ENCODE peak calls at places on chromosomes 2 and 18, in six cellular contexts. V, J, P, G, B and M are unnamed samples.
A peak's percentile ranks its signal among the peaks of the same experiment; 100 is the strongest.

GRCh38 chr18:46723856-46724415 is 32.9 kb downstream of the ST8SIA5 start:
- DNase-seq in V (no peak), J (no peak), P (no peak), G (no peak), B (no peak), M (no peak)

GRCh38 chr2:168343586-168343985 is 96.2 kb upstream of the STK39 start:
- DNase-seq in V (peak; percentile 4), J (no peak), P (no peak), G (no peak), B (no peak), M (no peak)

GRCh38 chr2:1972428-1972827 is 228.1 kb upstream of the PXDN start:
- DNase-seq in V (no peak), J (no peak), P (no peak), G (no peak), B (no peak), M (no peak)

GRCh38 chr2:17757321-17757720 is 3.4 kb downstream of the GEN1 start:
- DNase-seq in V (no peak), J (peak; percentile 29), P (no peak), G (no peak), B (no peak), M (no peak)

GRCh38 chr2:20373241-20373640 is 22.6 kb upstream of the PUM2 start:
- DNase-seq in V (no peak), J (no peak), P (no peak), G (no peak), B (no peak), M (no peak)

GRCh38 chr2:85516649-85517389 is 22.1 kb upstream of the MAT2A start:
- DNase-seq in V (no peak), J (peak; percentile 75), P (no peak), G (no peak), B (no peak), M (no peak)

GRCh38 chr18:39564716-39565115 is 1999.1 kb upstream of the CELF4 start:
- DNase-seq in V (no peak), J (no peak), P (no peak), G (no peak), B (no peak), M (no peak)

GRCh38 chr18:46039967-46040746 is 31.9 kb downstream of the PSTPIP2 start:
- DNase-seq in V (peak; percentile 46), J (no peak), P (no peak), G (no peak), B (no peak), M (no peak)

GRCh38 chr2:158099716-158100115 is 2.0 kb upstream of the UPP2 start:
- DNase-seq in V (peak; percentile 51), J (no peak), P (no peak), G (no peak), B (no peak), M (no peak)

GRCh38 chr2:33373986-33374385 is 102.5 kb upstream of the RASGRP3 start:
- DNase-seq in V (no peak), J (no peak), P (no peak), G (no peak), B (no peak), M (no peak)

GRCh38 chr2:5387421-5387820 is 304.8 kb upstream of the SOX11 start:
- DNase-seq in V (no peak), J (no peak), P (no peak), G (no peak), B (no peak), M (no peak)

GRCh38 chr2:149175956-149176355 is 137.5 kb downstream of the LYPD6B start:
- DNase-seq in V (no peak), J (no peak), P (no peak), G (no peak), B (no peak), M (no peak)

GRCh38 chr2:54635554-54636152 is 87.8 kb upstream of the EML6 start:
- DNase-seq in V (no peak), J (no peak), P (no peak), G (no peak), B (no peak), M (no peak)

GRCh38 chr2:215796160-215796559 is 217.2 kb downstream of the MREG start:
- DNase-seq in V (peak; percentile 22), J (no peak), P (no peak), G (no peak), B (no peak), M (peak; percentile 37)

GRCh38 chr2:233700028-233700635 is 7.4 kb downstream of the UGT1A6 start:
- DNase-seq in V (peak; percentile 80), J (peak; percentile 31), P (no peak), G (no peak), B (no peak), M (no peak)

GRCh38 chr2:53519925-53520629 is 247.5 kb upstream of the CHAC2 start:
- DNase-seq in V (no peak), J (no peak), P (no peak), G (no peak), B (no peak), M (no peak)

GRCh38 chr2:193566276-193566675 is 1371.5 kb upstream of the TMEFF2 start:
- DNase-seq in V (no peak), J (no peak), P (no peak), G (no peak), B (no peak), M (no peak)

GRCh38 chr2:168212167-168212566 is 35.2 kb downstream of the STK39 start:
- DNase-seq in V (no peak), J (no peak), P (no peak), G (no peak), B (no peak), M (no peak)

GRCh38 chr18:62637807-62638687 is 77.3 kb upstream of the PHLPP1 start:
- DNase-seq in V (peak; percentile 45), J (peak; percentile 55), P (peak; percentile 72), G (peak; percentile 78), B (no peak), M (peak; percentile 43)
- TF ChIP-seq CTCF in V (peak; percentile 46), J (peak; percentile 47), P (peak; percentile 56), G (peak; percentile 75), B (peak; percentile 44), M (peak; percentile 98)

DNA sequence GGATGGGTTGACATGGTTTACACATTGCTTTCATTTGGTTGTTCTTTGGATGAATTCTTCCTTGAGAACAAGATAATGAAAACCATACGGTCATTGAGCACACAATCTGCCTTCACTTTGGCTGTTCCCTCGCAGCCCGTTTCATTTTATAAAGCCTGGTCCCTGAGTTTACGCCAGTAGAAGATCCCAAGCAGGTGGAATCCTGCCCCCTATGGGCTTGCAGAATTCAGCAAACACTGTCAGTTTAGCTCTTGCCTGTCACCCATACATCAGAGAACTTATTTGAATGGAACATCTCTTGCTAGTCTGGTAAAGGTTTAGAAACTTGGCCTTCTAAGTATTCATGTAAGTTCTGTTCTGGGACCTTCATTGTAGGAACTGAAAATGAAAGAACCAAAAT is 666.4 kb upstream of the ZEB2 start:
- DNase-seq in V (no peak), J (no peak), P (no peak), G (peak; percentile 55), B (no peak), M (no peak)
- TF ChIP-seq CTCF in V (no peak), J (no peak), P (no peak), G (peak; percentile 43), B (no peak), M (no peak)

DNA sequence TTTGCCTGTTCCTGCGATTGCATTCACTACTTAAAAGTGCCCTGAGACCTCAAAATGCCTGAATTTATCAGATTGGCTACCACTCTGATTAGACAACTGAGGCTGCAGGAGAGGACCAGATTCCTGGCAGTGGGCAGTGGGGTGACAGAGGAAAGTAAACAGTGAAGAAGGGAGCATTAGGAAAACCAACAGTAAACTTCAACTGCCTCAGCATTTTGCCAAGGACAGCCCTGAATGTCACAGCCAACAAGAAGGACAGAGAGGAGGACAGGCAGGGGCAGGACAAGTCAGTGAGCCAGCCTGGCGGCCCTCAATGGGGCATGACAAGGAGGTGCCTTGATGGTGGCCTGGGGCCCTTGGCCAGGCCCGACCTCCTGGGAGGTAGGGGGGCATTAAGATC is 24.3 kb downstream of the ACMSD start:
- DNase-seq in V (peak; percentile 7), J (no peak), P (no peak), G (no peak), B (no peak), M (no peak)
- TF ChIP-seq CTCF in V (no peak), J (no peak), P (no peak), G (no peak), B (no peak), M (no peak)

DNA sequence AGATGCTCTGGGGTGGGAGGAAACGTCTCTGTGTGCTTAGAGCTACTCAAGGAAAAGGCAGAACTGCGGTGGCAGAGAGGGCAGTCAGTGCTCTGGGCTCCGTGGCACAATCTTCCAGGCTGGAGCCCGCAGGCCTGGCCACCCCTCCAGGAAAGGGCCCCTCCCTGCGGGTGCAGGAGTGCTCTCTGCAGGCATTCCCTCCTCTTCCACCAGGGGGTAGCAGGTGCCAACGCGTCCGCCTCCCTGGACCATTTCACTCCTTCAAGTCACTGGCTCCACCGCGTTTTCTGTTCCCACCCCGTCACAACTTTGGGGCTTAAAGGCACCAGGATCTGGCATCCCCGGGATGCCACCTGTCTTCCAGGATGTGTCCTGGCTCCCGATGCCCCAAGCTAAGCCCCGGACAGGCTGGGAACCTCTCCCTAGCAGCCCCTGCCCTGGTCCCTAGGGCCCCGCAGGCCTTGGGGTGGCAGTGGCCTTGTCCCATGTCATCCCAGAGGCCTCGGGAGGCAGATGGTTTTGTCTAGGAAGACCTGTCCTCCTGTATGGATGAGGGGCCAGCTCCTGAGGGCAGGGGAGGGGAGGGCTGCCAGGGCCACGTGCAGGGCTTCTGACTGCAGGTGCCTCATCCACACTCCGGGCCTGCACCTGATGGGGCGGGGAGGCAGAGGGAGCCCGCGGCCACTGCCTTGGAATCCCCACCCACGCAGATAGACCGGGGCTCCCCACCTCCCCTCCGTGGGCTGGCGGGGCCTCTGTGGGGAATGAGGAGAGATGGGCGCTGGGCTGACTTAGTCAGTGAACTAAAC is 26.4 kb downstream of the KCNIP3 start:
- DNase-seq in V (peak; percentile 8), J (peak; percentile 44), P (no peak), G (peak; percentile 72), B (peak; percentile 33), M (no peak)
- TF ChIP-seq CTCF in V (peak; percentile 26), J (peak; percentile 38), P (peak; percentile 13), G (peak; percentile 68), B (peak; percentile 67), M (no peak)

GRCh38 chr18:44325903-44326650 is 354.6 kb upstream of the SETBP1 start:
- DNase-seq in V (peak; percentile 71), J (peak; percentile 66), P (peak; percentile 13), G (peak; percentile 81), B (peak; percentile 34), M (peak; percentile 37)
- TF ChIP-seq CTCF in V (peak; percentile 55), J (peak; percentile 48), P (peak; percentile 52), G (peak; percentile 59), B (peak; percentile 76), M (peak; percentile 48)

DNA sequence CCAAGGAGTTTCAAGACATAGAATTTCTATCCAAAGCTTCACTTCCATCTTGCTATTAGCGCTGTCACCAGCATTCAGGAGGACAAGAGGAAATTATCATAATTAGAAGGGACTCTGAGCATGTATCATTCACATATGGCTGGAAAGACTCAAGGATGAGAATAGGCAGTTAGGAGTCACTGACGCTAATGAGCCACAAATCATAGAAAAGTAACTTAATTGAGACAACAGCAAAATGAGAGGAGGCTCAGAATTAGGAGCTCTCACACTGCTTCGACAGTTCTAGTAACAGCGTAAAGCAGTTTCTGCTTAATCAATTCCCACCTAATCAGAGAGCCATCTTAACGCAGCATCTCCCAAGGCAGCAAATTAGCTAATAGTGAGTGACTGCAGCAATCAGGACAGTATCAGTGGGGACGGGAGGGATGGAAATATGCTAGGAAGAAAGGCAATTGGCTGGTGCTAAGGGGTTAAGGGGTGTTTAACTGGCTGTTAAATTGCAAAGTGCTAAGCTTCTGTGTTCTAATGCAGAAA is 32.8 kb downstream of the ANKRD44 start:
- DNase-seq in V (no peak), J (no peak), P (no peak), G (no peak), B (no peak), M (no peak)
- TF ChIP-seq CTCF in V (no peak), J (no peak), P (no peak), G (no peak), B (no peak), M (no peak)